ENCODE peak calls at places on chromosomes 2 and 18, in four cellular contexts. One of them, this sample, is unnamed.

GRCh38 chr2:20771296-20771695 is 51.6 kb downstream of the LDAH start:
- DNase-seq in HepG2: no peak
- DNase-seq in H1: no peak
- DNase-seq in K562: no peak
- DNase-seq in this sample: no peak

GRCh38 chr18:54557958-54558357 is 33.1 kb upstream of the DYNAP start:
- DNase-seq in H1: no peak
- DNase-seq in K562: no peak
- DNase-seq in HepG2: no peak
- DNase-seq in this sample: no peak

GRCh38 chr2:219252900-219253752 is at the start of gene TUBA4B:
- DNase-seq in H1: peak
- DNase-seq in K562: peak
- DNase-seq in HepG2: no peak
- DNase-seq in this sample: no peak

GRCh38 chr2:44652701-44653100 is 288.8 kb upstream of the SIX3 start:
- DNase-seq in HepG2: no peak
- DNase-seq in K562: no peak
- DNase-seq in H1: no peak
- DNase-seq in this sample: no peak

GRCh38 chr2:238967031-238967977 is 119.4 kb downstream of the TWIST2 start:
- DNase-seq in K562: peak
- DNase-seq in H1: peak
- DNase-seq in HepG2: no peak
- DNase-seq in this sample: no peak

GRCh38 chr2:28393115-28393836 is 618 bp downstream of the FOSL2 start:
- DNase-seq in K562: peak
- DNase-seq in HepG2: no peak
- DNase-seq in H1: peak
- DNase-seq in this sample: no peak

GRCh38 chr2:105081006-105081701 is 43.3 kb downstream of the MRPS9 start:
- DNase-seq in H1: no peak
- DNase-seq in K562: no peak
- DNase-seq in HepG2: no peak
- DNase-seq in this sample: no peak

GRCh38 chr2:134670955-134671354 is 47.8 kb downstream of the TMEM163 start:
- DNase-seq in HepG2: no peak
- DNase-seq in K562: no peak
- DNase-seq in H1: no peak
- DNase-seq in this sample: no peak

GRCh38 chr18:66344227-66344626 is 259.7 kb downstream of the CDH19 start:
- DNase-seq in H1: no peak
- DNase-seq in HepG2: no peak
- DNase-seq in K562: no peak
- DNase-seq in this sample: no peak

GRCh38 chr2:67448648-67449047 is 51.5 kb downstream of the ETAA1 start:
- DNase-seq in K562: no peak
- DNase-seq in H1: no peak
- DNase-seq in HepG2: no peak
- DNase-seq in this sample: no peak

GRCh38 chr2:173990970-173991819 is 26.0 kb upstream of the SP3 start:
- DNase-seq in H1: no peak
- DNase-seq in K562: no peak
- DNase-seq in HepG2: no peak
- DNase-seq in this sample: no peak

GRCh38 chr2:104321800-104322164 is 532.1 kb upstream of the POU3F3 start:
- DNase-seq in K562: no peak
- DNase-seq in HepG2: no peak
- DNase-seq in H1: no peak
- DNase-seq in this sample: no peak

GRCh38 chr2:151891566-151892194 is 63.5 kb upstream of the ARL5A start:
- DNase-seq in K562: no peak
- DNase-seq in H1: no peak
- DNase-seq in HepG2: peak
- DNase-seq in this sample: no peak

GRCh38 chr2:212683346-212683745 is 144.7 kb upstream of the ERBB4 start:
- DNase-seq in H1: no peak
- DNase-seq in HepG2: no peak
- DNase-seq in K562: no peak
- DNase-seq in this sample: no peak

GRCh38 chr18:10950080-10950875 is 199.1 kb downstream of the PIEZO2 start:
- DNase-seq in HepG2: no peak
- DNase-seq in H1: no peak
- DNase-seq in K562: no peak
- DNase-seq in this sample: no peak

GRCh38 chr2:98561902-98562695 is 46.2 kb downstream of the COA5 start:
- DNase-seq in K562: no peak
- DNase-seq in HepG2: no peak
- DNase-seq in H1: no peak
- DNase-seq in this sample: no peak

GRCh38 chr2:121286506-121286905 is 1.5 kb upstream of the TFCP2L1 start:
- DNase-seq in H1: no peak
- DNase-seq in HepG2: no peak
- DNase-seq in K562: no peak
- DNase-seq in this sample: no peak

GRCh38 chr2:68317971-68318685 is 1.6 kb downstream of the CNRIP1 start:
- DNase-seq in K562: no peak
- DNase-seq in H1: no peak
- DNase-seq in HepG2: no peak
- DNase-seq in this sample: no peak

GRCh38 chr2:206920936-206921335 is 18.4 kb upstream of the CPO start:
- DNase-seq in K562: no peak
- DNase-seq in HepG2: no peak
- DNase-seq in H1: no peak
- DNase-seq in this sample: no peak

GRCh38 chr18:76490701-76491171 is 4.3 kb downstream of the ZNF516 start:
- DNase-seq in K562: no peak
- DNase-seq in HepG2: no peak
- DNase-seq in H1: no peak
- DNase-seq in this sample: no peak

GRCh38 chr18:33113421-33113820 is 327.1 kb downstream of the CCDC178 start:
- DNase-seq in K562: no peak
- DNase-seq in HepG2: no peak
- DNase-seq in H1: no peak
- DNase-seq in this sample: no peak

GRCh38 chr2:23601301-23601965 is 216.5 kb downstream of the KLHL29 start:
- DNase-seq in H1: no peak
- DNase-seq in K562: no peak
- DNase-seq in HepG2: no peak
- DNase-seq in this sample: no peak

GRCh38 chr2:25041307-25041927 is 459 bp upstream of the EFR3B start:
- DNase-seq in H1: peak
- DNase-seq in HepG2: peak
- DNase-seq in K562: peak
- DNase-seq in this sample: peak

GRCh38 chr2:207970825-207971142 is 54.5 kb downstream of the PLEKHM3 start:
- DNase-seq in H1: no peak
- DNase-seq in K562: no peak
- DNase-seq in HepG2: no peak
- DNase-seq in this sample: no peak

GRCh38 chr2:31075936-31076590 is 62.2 kb downstream of the GALNT14 start:
- DNase-seq in K562: no peak
- DNase-seq in HepG2: no peak
- DNase-seq in H1: peak
- DNase-seq in this sample: no peak

GRCh38 chr2:181970160-181970794 is 15.4 kb upstream of the PPP1R1C start:
- DNase-seq in K562: no peak
- DNase-seq in HepG2: peak
- DNase-seq in H1: no peak
- DNase-seq in this sample: no peak

GRCh38 chr2:205769879-205770278 is 87.6 kb downstream of the NRP2 start:
- DNase-seq in HepG2: no peak
- DNase-seq in H1: no peak
- DNase-seq in K562: no peak
- DNase-seq in this sample: no peak

GRCh38 chr2:223846524-223846923 is 9.1 kb upstream of the AP1S3 start:
- DNase-seq in H1: no peak
- DNase-seq in K562: no peak
- DNase-seq in HepG2: no peak
- DNase-seq in this sample: no peak

GRCh38 chr2:56757884-56758545 is 574.2 kb downstream of the CCDC85A start:
- DNase-seq in H1: no peak
- DNase-seq in HepG2: no peak
- DNase-seq in K562: no peak
- DNase-seq in this sample: no peak

GRCh38 chr2:202187570-202187969 is 50.8 kb downstream of the SUMO1 start:
- DNase-seq in H1: peak
- DNase-seq in HepG2: peak
- DNase-seq in K562: no peak
- DNase-seq in this sample: peak

GRCh38 chr18:79506191-79507075 is 110.7 kb downstream of the NFATC1 start:
- DNase-seq in HepG2: no peak
- DNase-seq in H1: no peak
- DNase-seq in K562: no peak
- DNase-seq in this sample: no peak

GRCh38 chr2:232420463-232421188 is 14.0 kb downstream of the ALPG start:
- DNase-seq in HepG2: peak
- DNase-seq in H1: peak
- DNase-seq in K562: no peak
- DNase-seq in this sample: no peak

GRCh38 chr2:218478544-218478943 is 59.6 kb downstream of the VIL1 start:
- DNase-seq in H1: no peak
- DNase-seq in K562: no peak
- DNase-seq in HepG2: no peak
- DNase-seq in this sample: no peak

GRCh38 chr2:163471947-163472346 is 263.9 kb downstream of the FIGN start:
- DNase-seq in HepG2: peak
- DNase-seq in H1: no peak
- DNase-seq in K562: no peak
- DNase-seq in this sample: no peak

DNA sequence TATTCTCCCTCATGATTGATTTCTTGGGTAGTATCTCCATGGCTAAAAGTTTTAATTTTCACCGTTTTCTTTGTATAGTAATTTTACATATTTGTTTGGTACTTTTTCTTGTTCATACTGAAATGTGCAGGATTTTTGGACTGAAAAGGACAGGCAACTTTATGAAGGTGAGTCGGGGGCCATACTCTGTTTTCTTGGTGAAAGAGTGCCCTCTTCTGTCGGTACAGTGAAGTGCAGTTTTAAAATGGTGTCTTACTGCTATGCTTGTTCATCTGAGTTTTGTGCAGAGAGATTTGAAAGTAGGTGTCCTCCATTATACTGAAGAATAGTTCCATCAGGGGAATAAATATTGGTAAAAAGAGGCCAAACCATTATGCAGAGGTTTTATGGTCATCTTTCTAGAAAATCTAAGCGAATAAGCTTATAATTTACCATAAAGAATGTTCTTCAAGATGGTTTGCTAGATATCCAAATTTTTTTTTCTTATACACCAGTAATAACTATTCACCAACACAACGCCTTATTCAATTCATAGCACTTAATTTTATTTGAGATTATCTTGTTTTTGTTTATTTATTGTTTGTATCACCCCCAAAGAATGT is 8.7 kb upstream of the SERPINB13 start:
- DNase-seq in K562: peak
- DNase-seq in H1: peak
- DNase-seq in HepG2: peak
- DNase-seq in this sample: peak
- TF ChIP-seq ZNF274 in K562: no peak
- TF ChIP-seq ZNF274 in H1: no peak
- TF ChIP-seq ZNF274 in HepG2: no peak
- TF ChIP-seq ZNF274 in this sample: no peak

DNA sequence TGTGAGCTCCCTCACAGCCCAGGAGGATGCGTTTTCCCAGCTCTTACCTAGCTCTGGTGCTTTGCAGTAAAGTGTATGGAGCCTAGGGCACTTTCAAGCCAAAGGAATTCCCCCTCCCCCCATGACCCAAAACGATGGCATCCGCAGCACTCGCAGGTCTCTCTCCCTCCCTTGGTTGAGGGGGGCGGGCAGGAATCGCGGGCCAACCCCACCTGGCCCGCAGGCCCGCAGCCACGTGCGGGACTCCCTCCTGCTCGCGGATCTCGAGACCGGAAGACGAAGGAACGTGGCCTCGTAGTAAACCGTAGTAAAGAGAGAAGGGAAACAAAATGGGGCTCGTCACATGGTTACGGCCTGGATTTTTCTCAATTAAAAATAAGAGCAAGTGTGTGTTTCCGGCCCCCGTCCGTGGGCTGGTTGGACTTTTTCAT is 8.5 kb downstream of the IRS1 start:
- DNase-seq in K562: no peak
- DNase-seq in H1: no peak
- DNase-seq in HepG2: no peak
- DNase-seq in this sample: no peak
- TF ChIP-seq FOSL1 in K562: no peak
- TF ChIP-seq FOSL1 in H1: no peak
- TF ChIP-seq FOSL1 in HepG2: no peak
- TF ChIP-seq FOSL1 in this sample: no peak

GRCh38 chr2:62084823-62085222 is 111.1 kb upstream of the B3GNT2 start:
- DNase-seq in HepG2: no peak
- DNase-seq in K562: no peak
- DNase-seq in H1: no peak
- DNase-seq in this sample: no peak
- TF ChIP-seq ZNF274 in HepG2: no peak
- TF ChIP-seq ZNF274 in K562: no peak
- TF ChIP-seq ZNF274 in H1: no peak
- TF ChIP-seq ZNF274 in this sample: no peak

DNA sequence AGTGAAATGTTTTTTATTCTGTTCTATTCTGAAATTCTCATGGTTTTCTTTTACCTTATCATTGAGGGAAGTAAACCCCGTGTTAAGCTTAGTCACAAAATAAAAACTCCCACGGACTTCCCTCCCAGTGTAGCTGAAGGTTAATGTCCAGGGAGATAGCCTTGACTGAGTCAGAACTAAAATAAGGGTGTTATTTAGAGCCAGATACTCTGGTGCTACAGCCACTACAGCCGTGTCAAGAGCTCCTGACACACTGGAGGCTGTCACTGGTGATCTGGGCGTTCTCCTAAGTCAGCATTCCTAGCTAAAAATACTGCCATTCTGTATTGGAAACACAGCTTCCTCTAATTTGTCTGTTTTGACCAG is 82.0 kb upstream of the RANBP2 start:
- DNase-seq in HepG2: peak
- DNase-seq in H1: no peak
- DNase-seq in K562: peak
- DNase-seq in this sample: no peak
- TF ChIP-seq FOSL1 in HepG2: no peak
- TF ChIP-seq FOSL1 in H1: no peak
- TF ChIP-seq FOSL1 in K562: peak
- TF ChIP-seq FOSL1 in this sample: no peak

This sample was measured in HCT116.